ENCODE peak calls at places on chromosomes 2 and 18, in eight cellular contexts. A is mucosa of gallbladder; X is neural crest cell; J is NCI-H446; B is MCF 10A; C is stimulated activated CD8-positive, alpha-beta memory T cell treated with anti-CD3 and anti-CD28 coated beads, Interleukin-4, amount 100 ng/mL, for 48 hours; W is GM04503; S is SJSA1. Q is an unnamed sample.

GRCh38 chr2:33467413-33467812 is 9.0 kb upstream of the RASGRP3 start:
- DNase-seq in A (no peak), X (no peak), J (no peak), B (no peak), C (no peak), W (no peak), S (no peak), Q (no peak)

GRCh38 chr2:193506035-193506434 is 1311.3 kb upstream of the TMEFF2 start:
- DNase-seq in A (no peak), X (no peak), J (peak; percentile 27), B (no peak), C (no peak), W (no peak), S (no peak), Q (no peak)

GRCh38 chr2:201357216-201357615 is at the start of gene FLACC1:
- DNase-seq in A (no peak), X (no peak), J (no peak), B (peak; percentile 29), C (no peak), W (peak; percentile 60), S (no peak), Q (peak; percentile 83)

GRCh38 chr2:200219400-200220113 is 86.9 kb upstream of the SPATS2L start:
- DNase-seq in A (no peak), X (no peak), J (no peak), B (no peak), C (no peak), W (no peak), S (no peak), Q (no peak)

GRCh38 chr18:12819330-12819729 is 64.7 kb downstream of the PTPN2 start:
- DNase-seq in A (no peak), X (no peak), J (no peak), B (no peak), C (no peak), W (no peak), S (no peak), Q (no peak)

GRCh38 chr2:31190188-31190587 is 27.1 kb downstream of the CAPN14 start:
- DNase-seq in A (no peak), X (no peak), J (no peak), B (no peak), C (no peak), W (no peak), S (no peak), Q (no peak)

GRCh38 chr2:12619975-12620374 is 96.8 kb upstream of the TRIB2 start:
- DNase-seq in A (no peak), X (no peak), J (no peak), B (peak; percentile 95), C (peak; percentile 31), W (peak; percentile 86), S (no peak), Q (no peak)

GRCh38 chr2:37020212-37020886 is 54.0 kb upstream of the STRN start:
- DNase-seq in A (peak; percentile 74), X (no peak), J (no peak), B (no peak), C (no peak), W (peak; percentile 62), S (no peak), Q (no peak)

GRCh38 chr2:170740660-170741059 is 25.5 kb downstream of the SP5 start:
- DNase-seq in A (no peak), X (no peak), J (no peak), B (no peak), C (no peak), W (no peak), S (no peak), Q (peak; percentile 22)

Q was measured in iPS-NIHi11.